ENCODE peak calls at places on chromosomes 12 and 14, in five cellular contexts. F is HCT116, O is GM12878, H is K562, Q is SK-N-SH. L is an unnamed sample.
A peak's percentile ranks its signal among the peaks of the same experiment; 100 is the strongest.

GRCh38 chr14:38127784-38128183 is 79.9 kb upstream of the SSTR1 start:
- DNase-seq in H (no peak), O (no peak), F (no peak), Q (no peak), L (no peak)

GRCh38 chr12:91810531-91810930 is 335.1 kb downstream of the BTG1 start:
- DNase-seq in O (no peak), F (no peak), H (no peak), Q (no peak), L (no peak)

GRCh38 chr12:8065991-8066594 is at the start of gene C3AR1:
- DNase-seq in H (no peak), Q (no peak), O (no peak), F (no peak), L (peak; percentile 83)

GRCh38 chr12:82866227-82866803 is 179.6 kb downstream of the TMTC2 start:
- DNase-seq in H (no peak), F (no peak), O (no peak), Q (no peak), L (no peak)

GRCh38 chr12:30191701-30192455 is 408.1 kb upstream of the TMTC1 start:
- DNase-seq in Q (no peak), O (no peak), F (no peak), H (no peak), L (peak; percentile 5)

GRCh38 chr14:93047661-93048060 is 68.1 kb downstream of the ITPK1 start:
- DNase-seq in H (no peak), Q (no peak), F (no peak), O (no peak), L (peak; percentile 19)

GRCh38 chr12:1013618-1014489 is 22.8 kb downstream of the ERC1 start:
- DNase-seq in H (no peak), O (no peak), Q (no peak), F (peak; percentile 66), L (peak; percentile 64)

GRCh38 chr12:110556705-110557104 is 26.4 kb downstream of the PPTC7 start:
- DNase-seq in Q (no peak), H (no peak), F (no peak), O (no peak), L (no peak)

GRCh38 chr12:40226652-40227051 is 1.9 kb downstream of the LRRK2 start:
- DNase-seq in H (no peak), Q (no peak), F (no peak), O (no peak), L (peak; percentile 42)

GRCh38 chr12:41709463-41710285 is 435.0 kb downstream of the GXYLT1 start:
- DNase-seq in Q (no peak), F (no peak), O (no peak), H (no peak), L (peak; percentile 11)

GRCh38 chr12:95848575-95849388 is 10.0 kb upstream of the SNRPF start:
- DNase-seq in F (no peak), Q (peak; percentile 47), H (no peak), O (no peak), L (peak; percentile 80)

GRCh38 chr12:96045566-96045965 is 10.2 kb upstream of the LTA4H start:
- DNase-seq in H (no peak), Q (no peak), F (no peak), O (no peak), L (no peak)

GRCh38 chr12:122830517-122831214 is 4.6 kb upstream of the HIP1R start:
- DNase-seq in H (peak; percentile 66), Q (no peak), F (peak; percentile 87), O (no peak), L (no peak)

GRCh38 chr12:131001493-131001892 is 47.8 kb downstream of the ADGRD1 start:
- DNase-seq in F (no peak), O (no peak), H (no peak), Q (no peak), L (no peak)

GRCh38 chr12:131004166-131004565 is 50.5 kb downstream of the ADGRD1 start:
- DNase-seq in H (no peak), O (no peak), F (no peak), Q (no peak), L (no peak)

GRCh38 chr12:131003676-131004075 is 50.0 kb downstream of the ADGRD1 start:
- DNase-seq in H (no peak), O (no peak), Q (no peak), F (no peak), L (no peak)

GRCh38 chr12:131003036-131003435 is 49.3 kb downstream of the ADGRD1 start:
- DNase-seq in F (no peak), O (no peak), H (no peak), Q (no peak), L (no peak)

DNA sequence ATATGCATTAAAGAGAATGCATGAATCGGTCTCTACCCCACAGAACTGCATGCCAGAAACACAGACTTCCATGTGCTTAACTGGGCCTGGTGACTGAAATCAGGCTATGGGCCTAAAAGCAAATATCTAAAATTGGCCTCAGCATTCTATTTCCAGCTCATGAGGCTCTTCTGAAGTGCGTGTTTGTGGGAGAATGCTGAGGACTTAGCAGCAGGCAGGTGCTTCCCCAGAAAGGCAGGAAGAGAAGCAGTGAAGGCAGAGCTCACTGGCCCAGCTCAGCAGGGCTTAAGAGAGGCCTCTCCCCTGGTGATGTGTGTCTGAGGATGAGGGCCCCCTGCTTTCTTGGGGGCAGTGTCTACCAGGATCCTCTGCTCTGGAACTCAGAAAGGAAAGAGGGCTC is 48.6 kb downstream of the ADGRD1 start:
- DNase-seq in H (no peak), F (no peak), Q (no peak), O (peak; percentile 60), L (no peak)
- H2AFZ ChIP-seq in H (no peak overlapping the region), F (no peak overlapping the region), Q (no peak overlapping the region), O (peak overlapping the region; percentile 37), L (no peak overlapping the region)

GRCh38 chr12:6115389-6115788 is 9.1 kb downstream of the VWF start:
- DNase-seq in H (no peak), O (no peak), F (no peak), Q (no peak), L (peak; percentile 69)

GRCh38 chr12:6112004-6112403 is 12.5 kb downstream of the VWF start:
- DNase-seq in F (no peak), H (no peak), Q (peak; percentile 40), O (no peak), L (no peak)

GRCh38 chr12:6114476-6114870 is 10.0 kb downstream of the VWF start:
- DNase-seq in Q (no peak), H (no peak), F (no peak), O (no peak), L (no peak)

GRCh38 chr12:6116481-6117021 is 7.9 kb downstream of the VWF start:
- DNase-seq in Q (no peak), F (no peak), O (no peak), H (no peak), L (peak; percentile 95)

GRCh38 chr12:6113691-6114475 is 10.6 kb downstream of the VWF start:
- DNase-seq in H (no peak), F (no peak), Q (no peak), O (no peak), L (no peak)
- TF ChIP-seq MAX in H (no peak), F (no peak), Q (no peak), O (no peak), L (no peak)

GRCh38 chr14:101405931-101406330 is 155.4 kb upstream of the DIO3 start:
- DNase-seq in F (no peak), H (no peak), Q (no peak), O (no peak), L (no peak)

GRCh38 chr14:101406921-101407320 is 154.4 kb upstream of the DIO3 start:
- DNase-seq in H (no peak), F (no peak), Q (no peak), O (no peak), L (no peak)

GRCh38 chr14:101407328-101407727 is 154.0 kb upstream of the DIO3 start:
- DNase-seq in F (no peak), H (no peak), O (no peak), Q (no peak), L (no peak)

GRCh38 chr14:101404426-101405170 is 156.7 kb upstream of the DIO3 start:
- DNase-seq in F (no peak), H (no peak), Q (peak; percentile 64), O (no peak), L (no peak)

DNA sequence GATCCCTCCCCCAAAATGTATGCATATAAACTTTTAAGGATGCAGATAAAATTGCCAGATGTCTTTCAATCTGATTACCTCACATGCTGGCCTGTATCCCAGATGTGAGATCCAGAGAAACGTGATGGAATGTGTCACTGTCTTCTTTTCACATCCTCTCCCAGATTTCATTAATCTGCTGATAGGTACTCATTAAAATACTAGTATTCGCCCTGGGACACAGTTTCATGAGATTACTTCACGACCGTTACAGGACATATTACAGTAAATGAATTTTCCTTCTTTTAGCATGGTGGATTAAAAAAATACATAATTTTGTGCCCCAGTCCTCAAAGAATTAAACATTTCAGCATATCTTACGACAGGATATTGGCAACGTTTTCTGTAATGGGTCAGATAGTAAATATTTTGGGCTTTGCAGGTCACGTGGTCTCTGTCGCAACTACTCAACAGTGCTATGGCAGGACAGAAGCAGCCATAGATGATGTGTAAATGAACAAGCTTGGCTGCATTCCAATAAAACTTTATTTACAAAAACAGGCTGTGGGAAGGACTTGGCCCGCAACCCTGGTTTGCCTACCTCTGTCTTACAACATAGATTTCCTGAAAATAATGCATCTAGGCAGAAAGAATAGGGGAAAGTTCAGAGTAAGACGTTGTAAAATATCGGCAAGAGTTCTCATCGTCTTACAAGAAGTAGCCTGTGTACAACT is 156.0 kb upstream of the DIO3 start:
- DNase-seq in Q (peak; percentile 77), H (no peak), O (no peak), F (no peak), L (no peak)
- H3K4me1 ChIP-seq in Q (no peaks in the 10 kb centered on the region), H (peaks cover 4% of the 10 kb centered on the region), O (no peaks in the 10 kb centered on the region), F (peaks cover 7% of the 10 kb centered on the region), L (no peaks in the 10 kb centered on the region)

DNA sequence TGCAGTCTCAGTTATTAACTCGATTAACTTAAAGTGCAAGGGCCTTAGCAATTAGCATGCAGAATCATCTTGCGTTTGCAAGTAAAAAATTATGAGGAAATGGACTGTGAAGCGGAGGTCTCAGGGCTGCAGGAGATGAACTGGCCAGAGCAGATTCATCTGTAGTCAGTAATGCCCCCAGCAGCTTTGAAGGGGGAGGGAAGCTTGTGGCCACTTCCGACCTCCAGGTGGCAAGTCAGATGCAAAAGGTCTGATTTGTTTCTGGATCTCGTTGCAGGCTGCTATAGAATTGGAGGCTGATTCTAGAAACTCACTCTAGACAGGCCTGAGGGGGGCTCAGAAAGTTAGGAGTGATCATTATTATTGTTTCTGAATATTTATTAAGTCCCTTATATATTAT is 107.4 kb upstream of the RGS6 start:
- DNase-seq in O (no peak), H (no peak), Q (no peak), F (no peak), L (no peak)
- H2AFZ ChIP-seq in O (no peak overlapping the region), H (no peak overlapping the region), Q (no peak overlapping the region), F (no peak overlapping the region), L (no peak overlapping the region)

DNA sequence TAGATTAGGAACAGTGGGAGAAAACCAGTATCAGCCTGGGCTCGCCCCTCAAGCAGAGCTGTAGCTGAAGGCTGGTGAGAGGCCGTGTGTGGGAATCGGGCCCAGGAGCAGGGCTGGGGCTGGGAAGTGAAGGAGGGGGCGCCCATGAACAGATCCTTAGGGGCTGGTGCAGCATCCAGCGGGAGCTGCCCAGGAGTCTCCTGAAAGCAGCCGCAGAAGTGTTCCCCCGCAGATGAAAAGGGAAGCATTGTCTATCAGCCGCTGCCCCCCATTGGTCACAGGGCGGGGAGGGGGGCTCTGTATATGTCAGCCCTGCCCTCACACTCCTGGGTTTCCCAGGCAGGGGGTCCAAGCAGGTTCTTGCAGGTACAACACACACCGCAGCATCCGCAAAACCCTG is 15.6 kb upstream of the RFLNA start:
- DNase-seq in Q (no peak), F (no peak), O (no peak), H (no peak), L (no peak)
- TF ChIP-seq MAX in Q (no peak), F (no peak), O (no peak), H (no peak), L (no peak)

L was measured in endothelial cell of umbilical vein.